ENCODE peak calls at places on chromosome 19, in four cellular contexts. Q, J, H and L are unnamed samples.

GRCh38 chr19:34766386-34766785 is 6.6 kb downstream of the ZNF599 start:
- DNase-seq in Q (peak; percentile 47), J (no peak), H (no peak), L (no peak)

GRCh38 chr19:9885077-9885552 is 50.0 kb downstream of the PIN1 start:
- DNase-seq in Q (peak; percentile 23), J (no peak), H (peak; percentile 73), L (no peak)

GRCh38 chr19:52600639-52601024 is 30.5 kb downstream of the ZNF701 start:
- DNase-seq in J (no peak), Q (peak; percentile 3), H (peak; percentile 58), L (no peak)

GRCh38 chr19:49861127-49861526 is 6.2 kb downstream of the PNKP start:
- DNase-seq in Q (no peak), J (no peak), H (peak; percentile 76), L (no peak)

GRCh38 chr19:33215438-33216197 is 10.0 kb downstream of the SLC7A10 start:
- DNase-seq in H (peak; percentile 20), Q (no peak), J (no peak), L (no peak)

GRCh38 chr19:11649941-11650340 is 52.7 kb downstream of the ZNF627 start:
- DNase-seq in J (no peak), Q (peak; percentile 5), H (no peak), L (no peak)

GRCh38 chr19:33449799-33450198 is 71.8 kb downstream of the PEPD start:
- DNase-seq in J (no peak), Q (no peak), H (peak; percentile 15), L (no peak)

GRCh38 chr19:33453207-33453736 is 68.3 kb downstream of the PEPD start:
- DNase-seq in J (no peak), H (no peak), Q (no peak), L (no peak)

GRCh38 chr19:50380767-50381166 is 3.4 kb upstream of the POLD1 start:
- DNase-seq in J (no peak), Q (no peak), H (no peak), L (no peak)

GRCh38 chr19:1610579-1610978 is 5.3 kb upstream of the UQCR11 start:
- DNase-seq in J (peak; percentile 66), Q (no peak), H (no peak), L (no peak)

GRCh38 chr19:927044-927706 is 1.3 kb downstream of the ARID3A start:
- DNase-seq in H (peak; percentile 86), J (no peak), Q (no peak), L (no peak)

GRCh38 chr19:48249502-48250014 is 6.2 kb downstream of the CARD8 start:
- DNase-seq in Q (no peak), H (peak; percentile 59), J (peak; percentile 85), L (no peak)

GRCh38 chr19:7994114-7994513 is 11.3 kb downstream of the ELAVL1 start:
- DNase-seq in J (no peak), H (no peak), Q (no peak), L (no peak)

GRCh38 chr19:291561-292280 is 518 bp upstream of the PLPP2 start:
- DNase-seq in J (no peak), H (peak; percentile 23), Q (no peak), L (no peak)

GRCh38 chr19:33437351-33438015 is 64.0 kb downstream of the CEBPG start:
- DNase-seq in H (no peak), J (no peak), Q (no peak), L (no peak)

GRCh38 chr19:41906271-41906670 is 22.0 kb downstream of the ERFL start:
- DNase-seq in Q (no peak), J (no peak), H (no peak), L (no peak)

GRCh38 chr19:28710278-28710677 is 502.7 kb downstream of the UQCRFS1 start:
- DNase-seq in H (no peak), Q (peak; percentile 67), J (peak; percentile 27), L (peak; percentile 25)

GRCh38 chr19:10079031-10079453 is 7.1 kb upstream of the SHFL start:
- DNase-seq in Q (no peak), H (no peak), J (no peak), L (no peak)

GRCh38 chr19:55603115-55603514 is 2.3 kb upstream of the ZNF865 start:
- DNase-seq in J (no peak), Q (no peak), H (no peak), L (no peak)

GRCh38 chr19:55599468-55600335 is at the start of the genes FIZ1 and ZNF524:
- DNase-seq in Q (peak; percentile 98), H (peak; percentile 99), J (peak; percentile 98), L (no peak)

GRCh38 chr19:55600336-55601028 is 394 bp downstream of the ZNF524 start:
- DNase-seq in J (peak; percentile 76), H (no peak), Q (peak; percentile 54), L (no peak)

GRCh38 chr19:55602104-55603001 is 2.3 kb downstream of the ZNF524 start:
- DNase-seq in Q (no peak), J (no peak), H (peak; percentile 63), L (no peak)

DNA sequence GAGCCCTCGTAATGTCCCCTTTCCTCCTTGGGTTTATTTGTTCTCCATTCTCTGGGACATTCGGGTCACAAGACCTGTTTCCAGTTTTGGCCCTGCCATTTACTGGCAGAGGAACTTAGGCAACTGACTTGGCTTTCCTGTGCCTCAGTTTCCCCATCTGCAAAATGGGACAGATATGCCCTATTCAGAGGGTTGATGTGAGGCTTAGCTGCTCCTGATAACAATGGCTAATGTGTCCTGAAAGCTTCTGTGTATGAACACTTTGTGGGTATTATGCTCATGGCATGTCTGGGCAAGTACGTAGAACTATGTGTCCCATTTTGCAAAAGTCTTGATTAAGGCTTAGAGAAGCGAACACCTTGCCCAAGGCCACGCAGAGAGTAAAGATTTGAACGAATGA is 1.0 kb downstream of the ZNF524 start:
- DNase-seq in J (no peak), Q (no peak), H (no peak), L (no peak)
- H3K27ac ChIP-seq in J (peak overlapping the region; percentile 91), Q (peak overlapping the region; percentile 53), H (peak overlapping the region; percentile 98), L (no peak overlapping the region)

GRCh38 chr19:16084067-16084685 is 7.9 kb downstream of the TPM4 start:
- DNase-seq in J (no peak), Q (no peak), H (no peak), L (no peak)

GRCh38 chr19:16088985-16089846 is 12.9 kb downstream of the TPM4 start:
- DNase-seq in J (no peak), H (no peak), Q (no peak), L (no peak)

GRCh38 chr19:16085115-16085514 is 8.8 kb downstream of the TPM4 start:
- DNase-seq in H (no peak), Q (peak; percentile 66), J (no peak), L (no peak)

GRCh38 chr19:16088351-16088984 is 12.2 kb downstream of the TPM4 start:
- DNase-seq in J (no peak), Q (no peak), H (no peak), L (no peak)

GRCh38 chr19:16087940-16088339 is 11.6 kb downstream of the TPM4 start:
- DNase-seq in J (no peak), H (no peak), Q (no peak), L (no peak)
- H3K4me1 ChIP-seq in J (peaks cover 30% of the 10 kb centered on the region), H (peaks cover 14% of the 10 kb centered on the region), Q (peaks cover 12% of the 10 kb centered on the region), L (no peaks in the 10 kb centered on the region)

GRCh38 chr19:36151144-36152051 is 849 bp downstream of the COX7A1 start:
- DNase-seq in H (peak; percentile 85), Q (no peak), J (no peak), L (no peak)

GRCh38 chr19:36152061-36152885 is at the start of gene COX7A1:
- DNase-seq in J (no peak), Q (no peak), H (peak; percentile 90), L (no peak)

GRCh38 chr19:36152886-36153525 is 759 bp upstream of the COX7A1 start:
- DNase-seq in J (no peak), H (peak; percentile 49), Q (peak; percentile 13), L (no peak)

GRCh38 chr19:36149673-36150406 is 2.4 kb downstream of the COX7A1 start:
- DNase-seq in J (no peak), H (no peak), Q (no peak), L (no peak)

DNA sequence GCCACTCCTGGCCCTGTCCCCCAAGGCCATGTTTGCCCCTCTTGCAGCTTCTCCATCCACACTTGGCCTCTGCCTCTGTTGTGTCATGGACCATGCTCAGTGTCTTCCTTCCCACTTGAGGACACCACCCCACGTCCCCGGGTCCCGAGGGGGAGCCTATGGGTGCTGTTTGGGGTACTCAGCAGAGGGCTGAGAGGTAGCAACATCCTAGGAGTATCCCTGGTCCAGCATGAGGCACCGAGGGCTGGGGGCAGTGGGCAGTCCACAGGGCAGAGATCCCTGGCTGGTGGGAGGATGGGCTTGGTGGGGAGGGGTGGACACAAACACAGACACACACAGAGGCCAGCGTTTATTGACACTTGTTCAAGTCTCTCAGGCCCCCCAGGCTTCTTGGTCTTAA is 1.7 kb downstream of the COX7A1 start:
- DNase-seq in J (no peak), H (peak; percentile 51), Q (no peak), L (no peak)
- H3K36me3 ChIP-seq in J (peaks cover 11% of the 10 kb centered on the region), H (peaks cover 7% of the 10 kb centered on the region), Q (peaks cover 47% of the 10 kb centered on the region), L (peaks cover 28% of the 10 kb centered on the region)

DNA sequence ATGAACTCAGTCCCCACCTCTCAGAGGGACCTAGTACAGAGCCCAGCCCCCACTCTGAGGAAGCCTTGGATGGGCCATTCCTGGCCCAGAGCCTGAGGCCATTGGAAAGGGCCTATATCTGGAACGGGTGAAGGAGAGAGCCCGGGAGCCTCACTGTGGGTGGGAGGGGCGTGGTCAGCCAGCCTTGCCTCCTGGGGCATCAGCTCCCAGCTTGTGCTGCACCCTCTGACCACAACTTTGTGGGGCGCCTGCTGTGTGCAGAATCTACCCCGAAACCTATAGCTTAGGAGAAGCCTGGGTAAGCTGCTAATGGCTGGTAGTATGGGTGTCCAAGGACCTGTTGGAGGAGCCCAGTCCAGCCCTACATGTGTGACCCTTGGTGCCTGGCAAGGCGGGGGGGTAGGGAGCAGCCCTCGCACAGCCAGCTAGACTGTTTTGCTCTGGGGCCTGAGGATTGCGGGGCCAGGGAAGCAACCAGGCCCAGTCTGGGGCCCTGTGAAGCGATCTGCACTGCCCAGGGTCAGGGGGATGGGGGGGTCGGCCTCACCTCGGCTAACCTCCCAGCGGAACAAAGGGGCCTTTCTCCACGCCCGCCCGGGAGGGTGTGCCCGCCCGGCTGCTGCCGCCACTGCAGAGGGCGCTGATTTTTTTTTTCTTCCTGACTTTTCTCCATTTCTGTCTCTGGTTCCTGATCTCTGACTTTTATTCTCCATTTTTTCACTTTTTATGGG is 42.3 kb downstream of the LYL1 start:
- DNase-seq in J (no peak), H (no peak), Q (no peak), L (no peak)
- H3K27ac ChIP-seq in J (no peak overlapping the region), H (peak overlapping the region; percentile 81), Q (peak overlapping the region; percentile 8), L (no peak overlapping the region)

GRCh38 chr19:45125360-45125759 is 32.4 kb downstream of the PPP1R37 start:
- DNase-seq in Q (no peak), H (no peak), J (no peak), L (no peak)

GRCh38 chr19:45122832-45123231 is 29.9 kb downstream of the PPP1R37 start:
- DNase-seq in J (no peak), H (no peak), Q (no peak), L (no peak)

GRCh38 chr19:45123440-45123850 is 30.5 kb downstream of the PPP1R37 start:
- DNase-seq in Q (no peak), H (no peak), J (no peak), L (no peak)

GRCh38 chr19:45125975-45126493 is 33.1 kb downstream of the PPP1R37 start:
- DNase-seq in H (peak; percentile 78), Q (peak; percentile 49), J (peak; percentile 61), L (peak; percentile 57)

GRCh38 chr19:45124021-45124420 is 31.0 kb downstream of the PPP1R37 start:
- DNase-seq in J (no peak), H (no peak), Q (no peak), L (no peak)
- H3K4me1 ChIP-seq in J (peaks cover 5% of the 10 kb centered on the region), H (peaks cover 11% of the 10 kb centered on the region), Q (no peaks in the 10 kb centered on the region), L (peaks cover 1% of the 10 kb centered on the region)